ENCODE peak calls at places on chromosomes 12 and 14, in five cellular contexts. H is AG10803, I is HTR-8/SVneo, P is aorta, T is WERI-Rb-1. Z is an unnamed sample.

GRCh38 chr14:31172084-31172483 is 35.5 kb downstream of the HECTD1 start:
- DNase-seq in H (no peak), I (no peak), P (no peak), T (no peak), Z (no peak)

GRCh38 chr14:22900088-22900799 is 17.2 kb downstream of the REM2 start:
- DNase-seq in H (peak), I (peak), P (no peak), T (peak), Z (no peak)

GRCh38 chr14:23398348-23398747 is 9.7 kb downstream of the MYH6 start:
- DNase-seq in H (no peak), I (no peak), P (no peak), T (no peak), Z (no peak)

GRCh38 chr12:102438047-102438822 is 42.1 kb downstream of the IGF1 start:
- DNase-seq in H (peak), I (no peak), P (no peak), T (no peak), Z (no peak)

GRCh38 chr12:110928700-110929099 is 8.3 kb upstream of the MYL2 start:
- DNase-seq in H (no peak), I (no peak), P (no peak), T (no peak), Z (no peak)

GRCh38 chr14:72643317-72643801 is 250.5 kb downstream of the DPF3 start:
- DNase-seq in H (peak), I (peak), P (peak), T (peak), Z (no peak)

GRCh38 chr14:104553166-104554087 is 26.1 kb upstream of the C14orf180 start:
- DNase-seq in H (no peak), I (no peak), P (peak), T (peak), Z (no peak)

GRCh38 chr12:18382486-18382885 is 121.2 kb downstream of the PIK3C2G start:
- DNase-seq in H (peak), I (peak), P (no peak), T (no peak), Z (no peak)

GRCh38 chr12:107352347-107353081 is 259.2 kb upstream of the CRY1 start:
- DNase-seq in H (no peak), I (no peak), P (no peak), T (no peak), Z (no peak)

GRCh38 chr12:123120452-123121166 is 30.3 kb downstream of the PITPNM2 start:
- DNase-seq in H (no peak), I (no peak), P (no peak), T (no peak), Z (no peak)

GRCh38 chr12:101490286-101490920 is 15.3 kb downstream of the SPIC start:
- DNase-seq in H (no peak), I (peak), P (no peak), T (peak), Z (no peak)

GRCh38 chr14:24376448-24377070 is 8.6 kb downstream of the NFATC4 start:
- DNase-seq in H (no peak), I (no peak), P (no peak), T (no peak), Z (no peak)

GRCh38 chr14:91873476-91874265 is 6.3 kb upstream of the TC2N start:
- DNase-seq in H (no peak), I (no peak), P (no peak), T (no peak), Z (no peak)

GRCh38 chr12:123767613-123768012 is 5.5 kb downstream of the DNAH10 start:
- DNase-seq in H (no peak), I (no peak), P (no peak), T (no peak), Z (no peak)

GRCh38 chr12:121801601-121802484 is 2.0 kb upstream of the SETD1B start:
- DNase-seq in H (peak), I (no peak), P (no peak), T (no peak), Z (no peak)

GRCh38 chr12:67025543-67026114 is 243.5 kb upstream of the CAND1 start:
- DNase-seq in H (peak), I (peak), P (no peak), T (peak), Z (no peak)

GRCh38 chr12:15584366-15585041 is 204.7 kb downstream of the EPS8 start:
- DNase-seq in H (peak), I (peak), P (no peak), T (peak), Z (no peak)

GRCh38 chr12:88111074-88111652 is 30.7 kb downstream of the CEP290 start:
- DNase-seq in H (peak), I (peak), P (no peak), T (no peak), Z (no peak)

Z was measured in omental fat pad.